ENCODE peak calls at places on chromosomes 12 and 14, in seven cellular contexts. Q is GM12892, H is endothelial cell of umbilical vein, V is A549, U is gastrocnemius medialis, O is IMR-90, B is lower leg skin. W is an unnamed sample.

GRCh38 chr14:74545386-74545785 is 51.8 kb downstream of the ISCA2 start:
- DNase-seq in B (no peak), O (no peak), Q (no peak), U (no peak), V (no peak), H (no peak), W (no peak)

GRCh38 chr12:17108877-17109520 is 503.0 kb upstream of the LMO3 start:
- DNase-seq in V (no peak), U (no peak), Q (no peak), O (no peak), H (no peak), B (no peak), W (no peak)

GRCh38 chr12:117792471-117792870 is 176.3 kb downstream of the KSR2 start:
- DNase-seq in H (no peak), Q (no peak), O (no peak), V (no peak), U (peak; percentile 18), B (no peak), W (no peak)

GRCh38 chr12:118655588-118655987 is 279.2 kb downstream of the SUDS3 start:
- DNase-seq in V (no peak), U (no peak), B (no peak), Q (no peak), O (no peak), H (no peak), W (no peak)

GRCh38 chr12:43336962-43337555 is 214.9 kb downstream of the ADAMTS20 start:
- DNase-seq in V (peak; percentile 14), Q (no peak), O (peak; percentile 70), U (no peak), H (peak; percentile 51), B (no peak), W (peak; percentile 9)

GRCh38 chr12:62256408-62257079 is 3.7 kb upstream of the USP15 start:
- DNase-seq in V (no peak), B (no peak), O (peak; percentile 36), H (peak; percentile 33), U (no peak), Q (no peak), W (peak; percentile 34)

GRCh38 chr12:94134226-94134795 is 14.1 kb upstream of the PLXNC1 start:
- DNase-seq in H (peak; percentile 56), U (no peak), B (no peak), O (peak; percentile 62), V (peak; percentile 71), Q (no peak), W (peak; percentile 87)

GRCh38 chr12:89919241-89919906 is 210.7 kb upstream of the ATP2B1 start:
- DNase-seq in Q (no peak), V (no peak), B (no peak), H (no peak), U (no peak), O (no peak), W (no peak)

GRCh38 chr14:22920697-22921096 is 1.7 kb upstream of the RBM23 start:
- DNase-seq in B (no peak), U (no peak), Q (no peak), O (no peak), V (no peak), H (no peak), W (no peak)

GRCh38 chr14:80388980-80389711 is 177.8 kb upstream of the DIO2 start:
- DNase-seq in U (no peak), Q (no peak), H (no peak), V (peak; percentile 11), O (peak; percentile 92), B (no peak), W (no peak)

GRCh38 chr14:97978336-97978735 is 1181.2 kb downstream of the VRK1 start:
- DNase-seq in U (peak; percentile 9), O (no peak), V (peak; percentile 39), H (no peak), Q (no peak), B (peak; percentile 74), W (peak; percentile 2)

GRCh38 chr12:48291511-48291910 is 59.2 kb downstream of the ZNF641 start:
- DNase-seq in H (no peak), B (no peak), V (no peak), U (no peak), Q (no peak), O (no peak), W (no peak)

GRCh38 chr12:80412343-80412953 is 31.6 kb upstream of the PTPRQ start:
- DNase-seq in B (no peak), Q (no peak), U (no peak), V (peak; percentile 19), O (peak; percentile 69), H (peak; percentile 56), W (peak; percentile 64)

GRCh38 chr12:76266797-76267196 is 81.4 kb downstream of the BBS10 start:
- DNase-seq in H (peak; percentile 64), V (no peak), O (peak; percentile 90), Q (no peak), U (peak; percentile 92), B (peak; percentile 82), W (no peak)

GRCh38 chr12:113418213-113418879 is 3.8 kb upstream of the SDSL start:
- DNase-seq in Q (no peak), U (no peak), V (no peak), B (no peak), O (peak; percentile 4), H (no peak), W (no peak)

GRCh38 chr14:69685716-69686115 is 74.3 kb downstream of the SUSD6 start:
- DNase-seq in Q (no peak), B (peak; percentile 63), V (no peak), H (no peak), O (peak; percentile 58), U (peak; percentile 41), W (peak; percentile 50)

GRCh38 chr14:82837611-82838140 is 1304.0 kb upstream of the SEL1L start:
- DNase-seq in O (no peak), H (no peak), U (no peak), V (no peak), Q (no peak), B (no peak), W (no peak)

GRCh38 chr14:72416892-72417291 is 477.0 kb downstream of the DPF3 start:
- DNase-seq in U (no peak), H (no peak), V (peak; percentile 25), B (no peak), O (no peak), Q (no peak), W (no peak)

GRCh38 chr12:104971276-104971675 is 13.2 kb upstream of the SLC41A2 start:
- DNase-seq in Q (no peak), H (peak; percentile 48), V (no peak), B (no peak), U (no peak), O (no peak), W (no peak)

GRCh38 chr12:93742086-93742934 is 65.1 kb downstream of the CRADD start:
- DNase-seq in H (peak; percentile 80), Q (peak; percentile 60), O (peak; percentile 60), V (peak; percentile 71), U (no peak), B (peak; percentile 58), W (peak; percentile 93)

GRCh38 chr12:111352300-111352993 is 16.4 kb downstream of the PHETA1 start:
- DNase-seq in V (no peak), H (no peak), B (no peak), O (no peak), U (no peak), Q (no peak), W (no peak)

GRCh38 chr12:78746001-78746400 is 118.6 kb upstream of the SYT1 start:
- DNase-seq in V (no peak), H (no peak), U (no peak), O (no peak), Q (no peak), B (no peak), W (no peak)

GRCh38 chr14:52064174-52064573 is 4.7 kb downstream of the NID2 start:
- DNase-seq in V (no peak), B (no peak), H (no peak), Q (no peak), O (no peak), U (no peak), W (no peak)

GRCh38 chr12:2138871-2139308 is 86.1 kb downstream of the CACNA1C start:
- DNase-seq in Q (no peak), H (no peak), O (peak; percentile 43), V (no peak), U (no peak), B (no peak), W (no peak)

GRCh38 chr12:104998423-104999346 is 12.6 kb downstream of the NOPCHAP1 start:
- DNase-seq in B (no peak), Q (no peak), V (no peak), H (no peak), O (no peak), U (no peak), W (no peak)

GRCh38 chr14:65206078-65206447 is 103.7 kb upstream of the MAX start:
- DNase-seq in H (no peak), Q (no peak), V (no peak), B (no peak), O (no peak), U (no peak), W (no peak)

GRCh38 chr14:65206448-65207096 is 104.3 kb upstream of the MAX start:
- DNase-seq in Q (no peak), B (no peak), O (peak; percentile 91), U (no peak), H (no peak), V (no peak), W (no peak)

GRCh38 chr14:65203574-65203973 is 101.3 kb upstream of the MAX start:
- DNase-seq in B (no peak), U (no peak), V (no peak), O (no peak), Q (no peak), H (no peak), W (no peak)

GRCh38 chr14:65200454-65200853 is 98.1 kb upstream of the MAX start:
- DNase-seq in B (no peak), O (no peak), U (no peak), H (no peak), Q (no peak), V (no peak), W (no peak)

DNA sequence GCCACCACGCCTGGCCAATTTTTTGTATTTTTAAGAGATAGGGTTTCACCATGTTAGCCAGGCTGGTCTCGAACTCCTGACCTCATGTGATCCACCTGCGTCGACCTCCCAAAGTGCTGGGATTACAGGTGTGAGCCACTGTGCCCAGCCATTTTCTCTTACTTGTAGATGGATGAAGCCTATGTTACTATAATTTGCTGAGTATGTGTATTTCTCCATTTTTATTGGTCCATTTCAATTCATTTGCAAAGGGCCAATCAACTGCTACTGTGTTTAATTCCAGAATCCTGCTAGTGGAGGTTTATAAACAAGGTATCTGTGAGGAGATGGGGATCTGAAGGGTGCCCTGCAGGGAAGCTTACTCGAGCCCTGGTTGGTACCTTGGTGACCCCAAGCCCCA is 101.7 kb upstream of the MAX start:
- DNase-seq in Q (no peak), O (no peak), V (no peak), B (no peak), H (no peak), U (no peak), W (no peak)
- TF ChIP-seq POLR2A in Q (no peak), O (no peak), V (no peak), B (no peak), H (no peak), U (no peak), W (no peak)

GRCh38 chr12:50926415-50926814 is 25.9 kb upstream of the HIGD1C start:
- DNase-seq in V (no peak), O (no peak), Q (no peak), H (peak; percentile 10), B (no peak), U (no peak), W (peak; percentile 53)
- TF ChIP-seq POLR2A in V (no peak), O (no peak), Q (no peak), H (no peak), B (no peak), U (no peak), W (no peak)

GRCh38 chr12:53097564-53098353 is at the start of gene IGFBP6:
- DNase-seq in O (peak; percentile 34), V (peak; percentile 65), U (no peak), B (no peak), H (peak; percentile 45), Q (no peak), W (peak; percentile 17)
- TF ChIP-seq POLR2A in O (no peak), V (peak; percentile 81), U (peak; percentile 20), B (no peak), H (peak; percentile 75), Q (no peak), W (no peak)

GRCh38 chr12:110249716-110250225 is 31.3 kb upstream of the ATP2A2 start:
- DNase-seq in V (no peak), U (peak; percentile 43), H (no peak), Q (no peak), B (no peak), O (no peak), W (no peak)
- TF ChIP-seq POLR2A in V (peak; percentile 21), U (peak; percentile 44), H (no peak), Q (no peak), B (no peak), O (no peak), W (no peak)